ENCODE peak calls at places on chromosomes 6 and 20, in five cellular contexts. H, V, B, E and U are unnamed samples.

GRCh38 chr6:22108199-22108598 is 188.6 kb downstream of the PRL start:
- DNase-seq in H (no peak), B (peak), E (peak), V (no peak), U (no peak)

GRCh38 chr6:6841571-6841970 is 253.1 kb downstream of the LY86 start:
- DNase-seq in B (no peak), V (no peak), H (no peak), E (no peak), U (no peak)

GRCh38 chr6:170135041-170135440 is 155.8 kb downstream of the DLL1 start:
- DNase-seq in H (no peak), B (no peak), E (no peak), V (no peak), U (no peak)

GRCh38 chr6:3409699-3410384 is 47.0 kb downstream of the SLC22A23 start:
- DNase-seq in E (peak), B (no peak), H (no peak), V (no peak), U (no peak)

GRCh38 chr6:166814386-166814785 is 142.0 kb downstream of the RNASET2 start:
- DNase-seq in V (no peak), E (no peak), B (no peak), H (no peak), U (no peak)

GRCh38 chr6:109304284-109305015 is 77.8 kb downstream of the CD164 start:
- DNase-seq in V (no peak), H (no peak), B (no peak), E (no peak), U (no peak)

GRCh38 chr6:144047688-144048087 is 39.6 kb upstream of the PLAGL1 start:
- DNase-seq in H (no peak), E (no peak), V (no peak), B (no peak), U (no peak)

GRCh38 chr6:20403766-20404640 is 2.3 kb downstream of the E2F3 start:
- DNase-seq in B (peak), V (no peak), H (no peak), E (peak), U (peak)

GRCh38 chr6:87697581-87698552 is 4.2 kb downstream of the AKIRIN2 start:
- DNase-seq in B (peak), H (no peak), E (no peak), V (no peak), U (peak)

GRCh38 chr6:105804436-105804835 is 281.7 kb upstream of the PRDM1 start:
- DNase-seq in E (no peak), B (peak), V (no peak), H (no peak), U (no peak)

GRCh38 chr20:34709836-34710567 is 5.9 kb downstream of the TP53INP2 start:
- DNase-seq in H (peak), E (peak), B (peak), V (peak), U (peak)

GRCh38 chr6:38234934-38235678 is 404.6 kb downstream of the BTBD9 start:
- DNase-seq in V (no peak), B (no peak), E (no peak), H (no peak), U (no peak)

GRCh38 chr6:146944077-146944476 is 260.1 kb upstream of the STXBP5 start:
- DNase-seq in V (no peak), B (no peak), H (no peak), E (no peak), U (no peak)